ENCODE peak calls at places on chromosomes 11 and 22, in five cellular contexts. Q is GM23338, S is A549, R is GM12878, M is Panc1. U is an unnamed sample.

GRCh38 chr11:132959663-132960062 is 572.6 kb downstream of the OPCML start:
- DNase-seq in Q (no peak), S (no peak), R (no peak), M (no peak), U (no peak)

GRCh38 chr22:23555118-23555517 is 25.0 kb downstream of the IGLL1 start:
- DNase-seq in Q (no peak), S (no peak), R (no peak), M (no peak), U (no peak)

GRCh38 chr11:129115652-129116585 is 76.2 kb downstream of the ARHGAP32 start:
- DNase-seq in Q (no peak), S (peak), R (no peak), M (no peak), U (no peak)

GRCh38 chr11:119422505-119423416 is at the start of gene THY1:
- DNase-seq in Q (peak), S (no peak), R (no peak), M (no peak), U (no peak)

GRCh38 chr11:42840176-42840829 is 471.5 kb upstream of the API5 start:
- DNase-seq in Q (no peak), S (no peak), R (peak), M (no peak), U (no peak)

GRCh38 chr11:29251738-29252137 is 765.1 kb downstream of the KCNA4 start:
- DNase-seq in Q (no peak), S (no peak), R (peak), M (no peak), U (peak)

GRCh38 chr11:70895061-70895670 is 357.2 kb downstream of the SHANK2 start:
- DNase-seq in Q (no peak), S (no peak), R (no peak), M (no peak), U (no peak)

GRCh38 chr11:20093775-20094174 is 66.5 kb downstream of the DBX1 start:
- DNase-seq in Q (no peak), S (no peak), R (no peak), M (no peak), U (no peak)

GRCh38 chr11:1326435-1327063 is 17.1 kb upstream of the TOLLIP start:
- DNase-seq in Q (no peak), S (no peak), R (no peak), M (no peak), U (no peak)

GRCh38 chr11:86459002-86459385 is 84.3 kb downstream of the CCDC81 start:
- DNase-seq in Q (no peak), S (no peak), R (no peak), M (no peak), U (no peak)

GRCh38 chr22:29306175-29306829 is at the start of gene GAS2L1:
- DNase-seq in Q (peak), S (peak), R (no peak), M (no peak), U (peak)

GRCh38 chr22:30609260-30610185 is 2.5 kb downstream of the TCN2 start:
- DNase-seq in Q (peak), S (peak), R (peak), M (no peak), U (peak)

GRCh38 chr11:79437981-79438630 is 2.7 kb downstream of the TENM4 start:
- DNase-seq in Q (peak), S (no peak), R (no peak), M (no peak), U (no peak)

GRCh38 chr11:123543796-123544195 is 110.6 kb downstream of the SCN3B start:
- DNase-seq in Q (no peak), S (no peak), R (no peak), M (no peak), U (no peak)

GRCh38 chr22:33969052-33969451 is 48.8 kb upstream of the LARGE1 start:
- DNase-seq in Q (peak), S (no peak), R (no peak), M (no peak), U (no peak)

GRCh38 chr22:42316988-42317387 is 46.5 kb upstream of the TCF20 start:
- DNase-seq in Q (no peak), S (no peak), R (no peak), M (no peak), U (no peak)

DNA sequence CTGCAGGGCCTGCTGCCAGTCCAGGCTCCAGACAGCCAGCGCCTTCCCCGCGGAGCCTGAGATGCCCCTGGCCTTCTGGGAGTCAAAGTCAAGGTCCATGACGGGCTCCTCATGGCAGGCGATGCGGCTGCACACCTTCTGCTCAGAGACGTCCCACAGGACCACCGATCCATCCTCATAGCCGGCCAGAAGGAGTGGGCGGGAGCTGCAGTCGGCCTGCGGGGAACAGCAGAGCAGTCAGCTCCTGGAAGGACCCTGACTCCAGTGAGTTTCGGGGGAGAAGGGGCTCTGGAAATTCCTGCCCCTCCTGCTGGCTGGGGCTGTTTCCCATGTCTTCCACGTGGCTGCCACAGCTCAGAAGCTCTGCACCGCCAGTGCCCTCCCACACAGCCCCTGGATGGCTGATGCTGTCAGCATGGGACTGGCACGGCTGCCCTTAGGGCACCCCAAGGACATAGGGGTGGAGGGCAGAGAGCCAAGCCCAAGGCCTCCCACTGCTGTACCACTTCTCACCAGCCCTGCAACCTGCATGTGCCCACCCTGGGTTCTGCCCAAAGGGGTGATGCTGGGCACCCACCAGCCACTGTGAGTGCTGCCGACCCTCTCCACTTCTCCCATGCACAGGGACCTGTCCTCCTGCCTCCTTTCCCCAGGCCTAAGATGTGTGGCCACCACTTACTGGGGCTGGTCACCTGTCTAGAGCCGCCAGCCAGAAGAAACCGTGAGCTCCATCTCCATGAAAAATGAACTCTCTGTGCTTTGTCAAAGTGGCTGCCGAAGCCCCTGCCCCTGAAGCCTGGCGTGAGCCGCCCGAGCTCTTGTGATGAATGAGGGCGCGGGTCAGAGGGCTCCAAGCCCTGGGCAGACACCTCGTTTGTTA is 41.7 kb downstream of the TBX1 start:
- DNase-seq in Q (no peak), S (no peak), R (no peak), M (no peak), U (no peak)
- TF ChIP-seq REST in Q (no peak), S (no peak), R (no peak), M (no peak), U (no peak)

DNA sequence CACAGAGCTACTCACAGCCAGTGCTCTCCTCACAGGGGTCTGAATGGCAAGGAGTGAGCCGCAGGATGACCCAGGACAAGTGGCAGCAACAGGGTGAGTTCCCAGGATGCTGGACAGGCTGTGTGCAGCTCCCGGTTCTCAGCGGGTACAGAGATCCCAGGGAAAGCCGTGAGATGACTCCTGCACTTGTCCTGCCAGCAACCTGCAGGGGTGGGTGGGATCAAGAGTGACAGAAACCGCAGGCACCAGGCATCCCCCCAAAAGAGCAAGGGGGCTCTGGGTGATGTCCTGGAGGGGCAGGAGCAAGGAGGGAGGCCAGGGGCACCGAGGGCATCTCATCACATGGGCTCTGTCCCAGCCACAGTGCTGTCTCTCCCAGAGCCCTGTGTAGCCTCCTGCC is 15.9 kb upstream of the PRODH start:
- DNase-seq in Q (no peak), S (no peak), R (no peak), M (no peak), U (no peak)
- TF ChIP-seq REST in Q (no peak), S (no peak), R (no peak), M (no peak), U (no peak)

DNA sequence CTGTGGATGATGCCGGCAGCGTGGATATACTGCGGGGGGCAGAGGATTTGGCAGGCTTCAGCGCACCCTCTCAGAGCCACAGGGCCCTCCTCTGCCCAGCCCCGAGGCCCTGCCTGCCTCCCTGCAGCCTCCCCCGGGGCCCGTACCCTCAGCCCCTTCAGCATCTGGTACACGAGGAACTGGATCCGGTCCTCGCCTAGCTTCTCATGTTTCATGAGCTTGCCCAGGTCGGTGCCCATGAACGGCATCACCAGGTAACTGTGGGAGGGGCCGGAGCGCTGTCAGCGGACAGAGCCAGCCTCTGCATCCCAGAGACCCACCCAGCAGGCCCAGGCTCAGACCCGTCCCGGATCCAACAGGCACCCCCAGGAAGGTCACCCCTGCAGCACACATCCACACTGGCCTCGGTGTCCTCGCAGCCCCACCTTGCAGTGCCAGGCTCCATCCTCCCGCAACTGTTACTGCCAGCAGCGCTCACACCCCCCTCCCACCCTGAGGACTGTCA is 4.5 kb downstream of the MAPK12 start:
- DNase-seq in Q (no peak), S (no peak), R (no peak), M (no peak), U (no peak)
- TF ChIP-seq REST in Q (no peak), S (no peak), R (no peak), M (no peak), U (no peak)

DNA sequence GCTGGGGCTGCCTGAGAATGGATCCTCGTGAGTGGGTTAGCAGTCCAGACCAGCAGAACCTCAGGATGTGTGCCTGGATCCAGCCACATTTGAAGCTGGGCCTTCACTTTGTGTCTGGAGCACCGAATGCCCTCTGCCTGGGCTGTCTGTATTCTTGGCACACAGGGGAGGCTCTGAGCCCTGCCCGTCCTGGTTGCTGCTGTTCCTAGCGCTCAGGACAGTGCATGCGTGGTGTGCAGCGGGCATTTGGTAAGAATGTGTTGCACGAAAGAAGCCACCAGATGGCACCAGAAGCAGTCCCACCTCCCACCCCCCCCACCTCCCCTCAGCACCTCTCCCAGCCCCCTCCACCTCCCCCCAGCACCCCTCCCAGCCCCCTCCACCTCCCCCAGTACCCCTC is 4.1 kb upstream of the MAPK11 start:
- DNase-seq in Q (peak), S (peak), R (no peak), M (no peak), U (no peak)
- TF ChIP-seq REST in Q (no peak), S (no peak), R (no peak), M (no peak), U (no peak)

DNA sequence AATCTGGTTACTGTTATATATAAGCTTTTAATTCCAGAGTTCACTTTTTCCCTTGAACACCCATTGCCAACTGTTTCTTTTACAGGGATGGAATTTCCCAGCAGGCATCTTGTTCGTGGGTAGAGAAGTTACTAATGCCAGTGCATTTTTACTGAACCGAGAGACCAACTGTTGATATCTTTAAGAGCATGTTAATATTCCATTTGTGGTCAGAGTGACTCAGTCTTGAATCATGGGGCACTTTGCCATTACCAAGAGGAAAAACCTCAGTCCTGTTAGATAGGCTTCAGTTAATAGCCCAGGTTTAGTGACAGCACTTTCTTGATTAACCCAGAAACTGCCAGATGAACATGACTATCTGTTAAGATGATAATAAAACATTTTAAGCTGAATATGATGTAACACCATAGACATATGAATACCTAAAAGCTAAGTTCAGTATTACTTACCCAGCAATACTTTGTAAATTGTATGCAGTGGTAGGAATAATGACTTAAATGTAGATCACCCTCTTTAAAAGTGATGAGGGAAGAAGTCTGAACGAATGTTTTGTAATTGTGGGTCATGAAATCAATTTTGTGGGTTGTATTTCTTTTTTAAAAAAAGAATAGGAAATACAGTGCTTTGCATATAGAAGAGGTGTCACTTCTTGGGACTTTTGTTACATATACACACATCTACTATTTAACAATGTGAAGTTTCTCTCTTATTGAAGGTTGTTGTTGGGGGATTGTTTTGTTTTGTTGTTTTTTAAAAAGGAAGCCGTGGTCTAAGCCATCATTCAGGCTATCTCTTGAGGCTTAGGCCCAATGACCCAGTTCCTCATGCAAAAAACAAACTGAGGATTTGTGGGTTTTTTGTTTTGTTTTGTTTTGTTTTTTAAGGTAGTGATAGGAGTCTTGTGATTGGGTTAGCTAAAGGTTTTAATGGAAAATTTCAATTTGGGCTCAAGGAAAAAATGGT is 79.2 kb upstream of the GRIK4 start:
- DNase-seq in Q (no peak), S (peak), R (peak), M (peak), U (peak)
- TF ChIP-seq REST in Q (no peak), S (no peak), R (no peak), M (no peak), U (no peak)

GRCh38 chr11:116257092-116257491 is 515.7 kb downstream of the BUD13 start:
- DNase-seq in Q (peak), S (no peak), R (no peak), M (no peak), U (no peak)
- TF ChIP-seq REST in Q (no peak), S (no peak), R (no peak), M (no peak), U (no peak)

U was measured in HL-60.